ENCODE peak calls at places on chromosomes 7 and 10, in eight cellular contexts. Y, D, E, S, J, Z, H and R are unnamed samples. For H3K4me1, the result is how much of the 10 kb centered on the place peaks cover.

GRCh38 chr7:40008218-40008815 is 58.3 kb downstream of the CDK13 start:
- DNase-seq in Y (no peak), D (no peak), E (peak), H (no peak), S (peak), J (no peak), Z (no peak), R (no peak)

GRCh38 chr10:1036341-1036791 is 10.7 kb upstream of the IDI2 start:
- DNase-seq in H (no peak), E (peak), D (no peak), Y (no peak), S (peak), J (no peak), Z (peak), R (no peak)

GRCh38 chr10:79223346-79224048 is 123.8 kb upstream of the PPIF start:
- DNase-seq in Z (no peak), Y (no peak), J (peak), E (peak), S (no peak), D (peak), H (no peak), R (peak)

GRCh38 chr10:116985611-116986010 is 19.4 kb downstream of the SHTN1 start:
- DNase-seq in J (no peak), D (no peak), S (no peak), Y (no peak), Z (no peak), H (no peak), E (peak), R (no peak)

GRCh38 chr7:33421384-33421783 is 292.0 kb downstream of the BBS9 start:
- DNase-seq in Y (no peak), D (no peak), E (peak), Z (no peak), S (no peak), J (no peak), H (no peak), R (no peak)

GRCh38 chr7:52260046-52260665 is 775.3 kb upstream of the POM121L12 start:
- DNase-seq in J (peak), Z (no peak), S (no peak), Y (no peak), H (no peak), D (no peak), E (no peak), R (no peak)

GRCh38 chr10:71214641-71215160 is 2.3 kb downstream of the UNC5B start:
- DNase-seq in E (no peak), J (no peak), S (no peak), Z (no peak), Y (peak), D (peak), H (no peak), R (no peak)

GRCh38 chr10:78774999-78775711 is 293.6 kb upstream of the ZMIZ1 start:
- DNase-seq in D (no peak), Y (peak), E (peak), S (no peak), H (no peak), J (peak), Z (peak), R (peak)

GRCh38 chr10:132064771-132065437 is 842 bp upstream of the JAKMIP3 start:
- DNase-seq in H (no peak), S (no peak), E (no peak), D (no peak), Y (no peak), Z (no peak), J (no peak), R (no peak)

GRCh38 chr7:74294191-74294998 is 5.2 kb downstream of the CLIP2 start:
- DNase-seq in H (no peak), S (no peak), E (no peak), D (no peak), Z (no peak), J (no peak), Y (no peak), R (no peak)

GRCh38 chr7:29005829-29006228 is 47.7 kb upstream of the TRIL start:
- DNase-seq in Z (no peak), S (no peak), Y (no peak), J (no peak), E (peak), D (no peak), H (no peak), R (peak)

GRCh38 chr10:121373411-121373810 is 224.8 kb downstream of the FGFR2 start:
- DNase-seq in S (no peak), Z (no peak), E (no peak), Y (no peak), D (no peak), H (no peak), J (no peak), R (no peak)

GRCh38 chr10:74394416-74394969 is 243.5 kb downstream of the ADK start:
- DNase-seq in S (no peak), Y (no peak), J (no peak), D (no peak), E (peak), Z (no peak), H (no peak), R (no peak)

GRCh38 chr10:116819999-116820677 is 29.2 kb upstream of the ENO4 start:
- DNase-seq in S (no peak), D (no peak), E (no peak), Z (no peak), J (no peak), H (no peak), Y (no peak), R (no peak)

GRCh38 chr7:103915958-103916357 is 73.5 kb downstream of the RELN start:
- DNase-seq in J (no peak), E (peak), Z (no peak), H (no peak), D (no peak), Y (no peak), S (no peak), R (no peak)

GRCh38 chr10:103605359-103606156 is 112.1 kb downstream of the NEURL1 start:
- DNase-seq in H (peak), Z (peak), J (peak), D (peak), S (peak), Y (no peak), E (peak), R (peak)

GRCh38 chr7:106294334-106294733 is 9.6 kb upstream of the NAMPT start:
- DNase-seq in D (no peak), H (no peak), Y (no peak), E (no peak), Z (no peak), S (no peak), J (no peak), R (no peak)

GRCh38 chr7:38673795-38674194 is 42.6 kb upstream of the AMPH start:
- DNase-seq in H (no peak), E (peak), S (no peak), Y (no peak), D (peak), Z (peak), J (no peak), R (no peak)

GRCh38 chr10:122373713-122374112 is 795 bp upstream of the PLEKHA1 start:
- DNase-seq in H (no peak), Z (no peak), J (peak), E (peak), D (no peak), S (peak), Y (no peak), R (peak)

GRCh38 chr10:100888957-100889356 is 23.8 kb upstream of the SLF2 start:
- DNase-seq in Z (no peak), J (no peak), E (no peak), S (no peak), H (peak), D (no peak), Y (no peak), R (no peak)

GRCh38 chr7:14836571-14837189 is 65.9 kb downstream of the DGKB start:
- DNase-seq in D (no peak), E (peak), J (no peak), S (no peak), Y (no peak), Z (peak), H (peak), R (peak)

GRCh38 chr10:14601872-14602725 is 172.6 kb downstream of the FAM107B start:
- DNase-seq in E (peak), H (peak), J (peak), Z (no peak), D (peak), Y (no peak), S (peak), R (peak)

GRCh38 chr10:116670706-116671105 is 50.0 kb downstream of the PNLIPRP2 start:
- DNase-seq in J (no peak), D (no peak), Y (no peak), S (no peak), H (no peak), E (no peak), Z (no peak), R (no peak)

GRCh38 chr7:37494940-37495339 is 46.3 kb upstream of the ELMO1 start:
- DNase-seq in J (no peak), E (no peak), S (no peak), Z (no peak), H (no peak), Y (no peak), D (no peak), R (no peak)

GRCh38 chr10:5609952-5610616 is 56.3 kb downstream of the ASB13 start:
- DNase-seq in Y (no peak), E (no peak), S (peak), J (no peak), D (no peak), Z (no peak), H (no peak), R (no peak)
- TF ChIP-seq POLR2A in Y (no peak), E (no peak), S (peak), J (no peak), D (no peak), Z (no peak), H (no peak), R (no peak)

DNA sequence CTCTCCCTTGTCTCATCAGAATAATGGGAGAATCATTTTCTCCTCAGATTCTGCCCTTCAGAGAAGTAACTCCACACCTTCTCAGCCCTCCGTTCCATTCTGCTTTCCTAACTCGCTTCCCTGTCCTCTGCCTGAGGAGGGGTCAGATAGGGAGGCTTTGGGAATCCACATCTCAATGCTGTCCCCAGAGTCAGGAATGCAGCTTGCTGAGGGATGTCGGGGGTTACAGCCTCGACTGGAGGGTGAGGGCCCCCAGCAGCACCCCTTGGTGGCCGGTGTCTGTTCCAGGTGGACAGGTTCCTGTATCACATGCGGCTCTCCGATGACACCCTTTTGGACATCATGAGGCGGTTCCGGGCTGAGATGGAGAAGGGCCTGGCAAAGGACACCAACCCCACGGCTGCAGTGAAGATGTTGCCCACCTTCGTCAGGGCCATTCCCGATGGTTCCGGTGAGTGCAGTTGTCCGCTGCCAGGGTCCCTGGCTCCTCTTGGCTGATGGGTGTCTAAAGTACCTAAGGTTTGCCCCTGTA is 6.9 kb downstream of the HKDC1 start:
- DNase-seq in J (no peak), Y (no peak), Z (no peak), S (no peak), H (no peak), E (no peak), D (no peak), R (no peak)
- TF ChIP-seq CTCF in J (no peak), Y (no peak), Z (no peak), S (no peak), H (no peak), E (no peak), D (no peak), R (no peak)

DNA sequence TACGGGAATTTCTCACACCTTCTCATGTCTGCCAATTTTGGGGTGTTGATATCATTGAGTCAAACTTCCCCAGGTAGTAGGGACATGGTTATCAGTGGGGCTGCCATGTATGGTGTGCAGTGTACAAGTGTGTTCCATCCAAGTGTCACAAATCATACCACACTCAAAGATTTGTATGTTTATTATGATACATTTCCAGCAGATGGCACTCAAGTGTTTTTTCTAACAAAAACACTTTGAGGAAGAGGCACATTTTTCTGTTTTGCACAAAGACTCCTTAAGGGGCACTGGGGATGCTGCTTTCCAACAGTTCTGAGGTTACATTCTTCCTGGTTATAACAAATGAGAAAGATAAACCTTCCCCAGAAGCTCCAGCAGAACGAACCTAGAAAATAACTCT is 414.5 kb downstream of the REEP3 start:
- DNase-seq in J (no peak), D (no peak), S (peak), Y (no peak), E (no peak), H (no peak), Z (no peak), R (no peak)
- H3K4me1 ChIP-seq in J (under half), D (under half), S (under half), Y (under half), E (under half), H (under half), Z (under half), R (under half)

DNA sequence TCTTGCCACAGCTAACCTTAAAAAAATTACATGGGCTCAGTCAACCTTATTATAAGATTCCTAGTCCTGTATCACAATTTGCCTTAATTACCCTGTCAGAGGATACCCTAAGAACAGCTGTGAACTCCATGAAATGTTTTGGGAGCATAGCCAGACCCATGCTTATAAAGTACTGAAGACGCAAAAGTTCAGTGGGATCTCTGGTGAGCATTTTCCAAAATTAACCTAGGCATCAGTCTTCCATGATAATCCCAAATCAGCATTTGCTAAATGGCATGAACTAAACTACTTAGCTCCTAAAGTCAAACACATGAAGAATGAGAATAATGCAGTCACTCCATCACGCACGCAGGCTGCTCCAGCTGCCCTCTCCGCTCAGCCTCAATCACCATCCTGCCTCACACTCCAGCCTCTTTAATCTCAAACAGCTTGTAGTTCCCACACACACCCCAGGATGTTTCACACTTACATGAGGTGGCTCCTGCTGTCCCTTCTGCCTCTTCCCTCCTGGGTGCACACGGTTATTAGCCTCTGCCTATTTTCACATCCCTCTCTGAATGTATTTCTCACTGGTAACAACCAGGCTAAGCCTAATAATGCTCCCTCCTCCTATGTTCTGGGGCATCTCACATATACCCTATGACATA is 15.3 kb downstream of the IGF2BP3 start:
- DNase-seq in J (no peak), Z (no peak), S (no peak), D (no peak), E (no peak), H (no peak), Y (no peak), R (no peak)
- TF ChIP-seq POLR2A in J (no peak), Z (no peak), S (no peak), D (no peak), E (no peak), H (no peak), Y (no peak), R (no peak)

GRCh38 chr7:108660465-108660864 is 90.8 kb downstream of the DNAJB9 start:
- DNase-seq in E (peak), D (no peak), H (peak), S (peak), Z (no peak), J (no peak), Y (no peak), R (no peak)
- TF ChIP-seq CTCF in E (peak), D (no peak), H (peak), S (peak), Z (no peak), J (peak), Y (no peak), R (no peak)

GRCh38 chr7:877312-878232 is 1.2 kb downstream of the GET4 start:
- DNase-seq in Y (no peak), J (peak), S (no peak), H (no peak), D (peak), Z (no peak), E (no peak), R (no peak)
- H3K4me1 ChIP-seq in Y (under half), J (under half), S (under half), H (under half), D (half or more), Z (half or more), E (under half), R (under half)

GRCh38 chr7:875051-875450 is 1.3 kb upstream of the GET4 start:
- DNase-seq in S (no peak), Y (no peak), J (no peak), E (no peak), D (no peak), Z (no peak), H (no peak), R (no peak)

GRCh38 chr7:875476-876076 is 778 bp upstream of the GET4 start:
- DNase-seq in S (no peak), Y (no peak), Z (no peak), E (no peak), H (no peak), D (no peak), J (no peak), R (peak)

GRCh38 chr7:874036-874749 is 2.2 kb upstream of the GET4 start:
- DNase-seq in J (peak), D (no peak), Z (no peak), S (no peak), Y (no peak), H (no peak), E (no peak), R (peak)

GRCh38 chr7:876972-877311 is 588 bp downstream of the GET4 start:
- DNase-seq in J (no peak), D (peak), Z (no peak), E (no peak), Y (no peak), H (no peak), S (peak), R (peak)

GRCh38 chr7:876077-876971 is at the start of gene GET4:
- DNase-seq in E (peak), Y (peak), D (peak), H (peak), Z (peak), J (peak), S (peak), R (peak)
- TF ChIP-seq POLR2A in E (peak), Y (peak), D (peak), H (peak), Z (peak), J (peak), S (peak), R (peak)

GRCh38 chr7:50696810-50697582 is 85.7 kb downstream of the GRB10 start:
- DNase-seq in S (no peak), E (no peak), D (no peak), J (peak), Y (no peak), H (peak), Z (no peak), R (no peak)
- TF ChIP-seq CTCF in S (peak), E (peak), D (peak), J (no peak), Y (no peak), H (peak), Z (peak), R (peak)

DNA sequence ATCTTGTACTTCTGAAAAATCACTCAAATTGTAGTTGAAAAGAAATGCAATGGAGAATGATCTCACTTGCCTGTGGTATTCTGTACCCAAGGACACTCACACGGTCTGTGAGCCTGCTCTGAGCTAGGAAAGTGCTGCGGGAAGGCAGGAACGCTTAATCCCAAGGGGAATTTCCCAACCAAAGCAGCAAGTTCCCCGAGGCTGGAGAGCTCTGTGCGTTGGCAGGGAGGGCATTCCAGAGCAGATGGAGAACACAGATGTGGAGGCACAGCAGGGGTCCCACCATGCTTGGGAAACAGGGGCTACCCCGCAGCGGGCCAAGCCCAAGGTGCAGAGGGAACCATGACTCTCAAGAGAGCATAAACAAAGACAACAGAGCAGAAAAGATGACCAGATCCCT is 13.6 kb downstream of the SVIL start:
- DNase-seq in D (peak), S (no peak), Z (peak), E (peak), H (no peak), J (peak), Y (no peak), R (peak)
- H3K4me1 ChIP-seq in D (under half), S (under half), Z (half or more), E (under half), H (under half), J (under half), Y (under half), R (under half)